ENCODE peak calls at places on chromosomes 11 and 22, in four cellular contexts. F is iPS DF 6.9; Z is stimulated activated CD4-positive, alpha-beta T cell treated with anti-CD3 and anti-CD28 coated beads, Interleukin-2, amount 100 ng/mL, for 48 hours; L is NCI-H1092 treated with DMSO at 0.1 percent for 48 hours. V is an unnamed sample.

GRCh38 chr11:25981998-25982397 is 349.9 kb upstream of the ANO3 start:
- DNase-seq in F (peak), Z (no peak), L (peak), V (peak)

GRCh38 chr22:41181349-41182241 is 23.5 kb upstream of the L3MBTL2 start:
- DNase-seq in F (no peak), Z (no peak), L (no peak), V (no peak)

GRCh38 chr11:117582491-117582890 is 214.5 kb downstream of the DSCAML1 start:
- DNase-seq in F (no peak), Z (no peak), L (no peak), V (peak)

GRCh38 chr22:41939981-41940852 is 6.7 kb downstream of the CENPM start:
- DNase-seq in F (no peak), Z (peak), L (peak), V (no peak)

GRCh38 chr11:120832609-120833221 is 191.2 kb upstream of the TBCEL start:
- DNase-seq in F (no peak), Z (no peak), L (peak), V (peak)

GRCh38 chr11:123545726-123546125 is 108.7 kb downstream of the SCN3B start:
- DNase-seq in F (no peak), Z (no peak), L (no peak), V (no peak)

GRCh38 chr11:11016123-11016522 is 158.3 kb upstream of the ZBED5 start:
- DNase-seq in F (no peak), Z (no peak), L (no peak), V (no peak)

GRCh38 chr22:41481131-41481830 is 12.4 kb downstream of the ACO2 start:
- DNase-seq in F (no peak), Z (no peak), L (no peak), V (no peak)

GRCh38 chr11:69904331-69905201 is 85.3 kb upstream of the FGF3 start:
- DNase-seq in F (no peak), Z (no peak), L (no peak), V (no peak)

GRCh38 chr22:43363580-43364435 is 20.6 kb upstream of the SCUBE1 start:
- DNase-seq in F (no peak), Z (no peak), L (no peak), V (no peak)

GRCh38 chr11:31656051-31656450 is 146.5 kb downstream of the ELP4 start:
- DNase-seq in F (no peak), Z (no peak), L (no peak), V (no peak)

GRCh38 chr11:102007567-102008437 is 39.4 kb upstream of the CFAP300 start:
- DNase-seq in F (no peak), Z (no peak), L (peak), V (peak)

GRCh38 chr11:26778000-26778757 is 56.3 kb upstream of the SLC5A12 start:
- DNase-seq in F (no peak), Z (no peak), L (no peak), V (no peak)

GRCh38 chr22:24937114-24937513 is 9.4 kb downstream of the LHFPL7 start:
- DNase-seq in F (no peak), Z (no peak), L (peak), V (no peak)

GRCh38 chr22:42680648-42681047 is 31.5 kb upstream of the CYB5R3 start:
- DNase-seq in F (no peak), Z (no peak), L (no peak), V (no peak)

GRCh38 chr11:80241766-80242165 is 800.9 kb upstream of the TENM4 start:
- DNase-seq in F (no peak), Z (no peak), L (no peak), V (no peak)

GRCh38 chr11:123672568-123672967 is 18.1 kb upstream of the SCN3B start:
- DNase-seq in F (no peak), Z (no peak), L (no peak), V (no peak)

GRCh38 chr22:49583886-49584505 is 243.7 kb downstream of the BRD1 start:
- DNase-seq in F (no peak), Z (no peak), L (no peak), V (no peak)

GRCh38 chr11:75597636-75598035 is 35.6 kb downstream of the SERPINH1 start:
- DNase-seq in F (no peak), Z (no peak), L (peak), V (peak)

GRCh38 chr11:365831-366230 is 3.5 kb upstream of the B4GALNT4 start:
- DNase-seq in F (no peak), Z (no peak), L (no peak), V (no peak)

GRCh38 chr11:130405428-130405827 is 23.0 kb downstream of the ADAMTS8 start:
- DNase-seq in F (no peak), Z (no peak), L (no peak), V (no peak)

GRCh38 chr22:19063581-19064353 is 58.4 kb downstream of the DGCR2 start:
- DNase-seq in F (no peak), Z (no peak), L (no peak), V (no peak)

GRCh38 chr22:42444060-42444904 is 12.1 kb upstream of the NFAM1 start:
- DNase-seq in F (peak), Z (peak), L (peak), V (peak)

GRCh38 chr22:27578937-27579617 is 222.5 kb downstream of the MN1 start:
- DNase-seq in F (no peak), Z (no peak), L (no peak), V (no peak)

GRCh38 chr11:77036398-77036797 is 2.2 kb downstream of the B3GNT6 start:
- DNase-seq in F (no peak), Z (no peak), L (no peak), V (no peak)

GRCh38 chr11:34492806-34493414 is 20.7 kb downstream of the ELF5 start:
- DNase-seq in F (peak), Z (peak), L (peak), V (peak)

GRCh38 chr11:79018371-79018849 is 422.4 kb downstream of the TENM4 start:
- DNase-seq in F (no peak), Z (no peak), L (no peak), V (no peak)

GRCh38 chr11:87035976-87036583 is 1.7 kb upstream of the TMEM135 start:
- DNase-seq in F (no peak), Z (no peak), L (no peak), V (no peak)

GRCh38 chr11:128563942-128564641 is 23.3 kb downstream of the ETS1 start:
- DNase-seq in F (no peak), Z (no peak), L (no peak), V (no peak)

GRCh38 chr11:8232849-8233606 is 30.6 kb downstream of the LMO1 start:
- DNase-seq in F (no peak), Z (no peak), L (no peak), V (peak)

GRCh38 chr11:71201936-71202597 is 50.3 kb downstream of the SHANK2 start:
- DNase-seq in F (no peak), Z (no peak), L (no peak), V (no peak)

V was measured in DMS79 treated with DMSO at 0.1 percent for 48 hours.